ENCODE peak calls at places on chromosomes 3 and 15, in six cellular contexts. I is BE2C, M is cardiac fibroblast, S is A549, J is choroid plexus epithelial cell, K is dorsolateral prefrontal cortex. Y is an unnamed sample.

GRCh38 chr15:82020588-82020987 is 25.2 kb downstream of the MEX3B start:
- DNase-seq in M (no peak), I (no peak), K (no peak), S (no peak), J (no peak), Y (no peak)

GRCh38 chr3:48125026-48125704 is 63.1 kb downstream of the CDC25A start:
- DNase-seq in S (no peak), K (no peak), I (no peak), M (peak), J (peak), Y (no peak)

GRCh38 chr3:64621275-64621674 is 66.5 kb downstream of the ADAMTS9 start:
- DNase-seq in J (no peak), I (no peak), M (no peak), S (no peak), K (no peak), Y (no peak)

GRCh38 chr3:103295974-103296570 is 861.3 kb downstream of the ZPLD1 start:
- DNase-seq in J (peak), I (peak), M (peak), K (no peak), S (no peak), Y (no peak)

GRCh38 chr3:101500208-101500607 is 12.8 kb downstream of the SENP7 start:
- DNase-seq in M (no peak), J (no peak), K (no peak), S (no peak), I (no peak), Y (no peak)

GRCh38 chr15:33789141-33789540 is 179.2 kb upstream of the CHRM5 start:
- DNase-seq in S (no peak), K (no peak), I (no peak), M (peak), J (peak), Y (no peak)

GRCh38 chr3:13507791-13508339 is 27.8 kb downstream of the HDAC11 start:
- DNase-seq in S (no peak), M (peak), I (peak), K (no peak), J (no peak), Y (peak)

GRCh38 chr3:149371001-149371722 is 6.3 kb downstream of the TM4SF1 start:
- DNase-seq in I (no peak), S (no peak), J (peak), K (no peak), M (peak), Y (no peak)

GRCh38 chr15:67788986-67789385 is 36.3 kb upstream of the SKOR1 start:
- DNase-seq in S (no peak), J (no peak), M (no peak), I (no peak), K (no peak), Y (no peak)

GRCh38 chr3:24678021-24678420 is 183.4 kb upstream of the THRB start:
- DNase-seq in J (no peak), S (no peak), M (no peak), K (no peak), I (no peak), Y (no peak)

GRCh38 chr3:24678441-24678865 is 183.8 kb upstream of the THRB start:
- DNase-seq in S (no peak), M (peak), J (peak), K (no peak), I (no peak), Y (no peak)

GRCh38 chr3:24682141-24682547 is 187.5 kb upstream of the THRB start:
- DNase-seq in M (peak), J (peak), K (no peak), I (no peak), S (no peak), Y (no peak)

GRCh38 chr3:24679429-24679828 is 184.8 kb upstream of the THRB start:
- DNase-seq in J (no peak), K (no peak), S (no peak), I (no peak), M (no peak), Y (no peak)

GRCh38 chr3:24680214-24680967 is 185.7 kb upstream of the THRB start:
- DNase-seq in S (peak), M (peak), I (peak), J (peak), K (no peak), Y (peak)
- TF ChIP-seq CTCF in S (peak), M (peak), I (peak), J (peak), K (peak), Y (peak)

GRCh38 chr3:58559586-58559985 is 17.6 kb downstream of the FAM107A start:
- DNase-seq in M (no peak), S (no peak), K (no peak), I (no peak), J (no peak), Y (no peak)

GRCh38 chr3:58563386-58564035 is 13.7 kb downstream of the FAM107A start:
- DNase-seq in I (no peak), M (no peak), S (no peak), K (no peak), J (no peak), Y (no peak)

GRCh38 chr3:58564054-58564453 is 13.1 kb downstream of the FAM107A start:
- DNase-seq in K (no peak), M (no peak), I (no peak), J (no peak), S (no peak), Y (no peak)

GRCh38 chr3:58562498-58562897 is 14.7 kb downstream of the FAM107A start:
- DNase-seq in K (no peak), S (no peak), I (no peak), M (no peak), J (no peak), Y (no peak)

GRCh38 chr3:58560771-58561311 is 16.4 kb downstream of the FAM107A start:
- DNase-seq in K (no peak), S (peak), M (peak), J (peak), I (no peak), Y (no peak)
- TF ChIP-seq CTCF in K (no peak), S (peak), M (peak), J (peak), I (no peak), Y (peak)

DNA sequence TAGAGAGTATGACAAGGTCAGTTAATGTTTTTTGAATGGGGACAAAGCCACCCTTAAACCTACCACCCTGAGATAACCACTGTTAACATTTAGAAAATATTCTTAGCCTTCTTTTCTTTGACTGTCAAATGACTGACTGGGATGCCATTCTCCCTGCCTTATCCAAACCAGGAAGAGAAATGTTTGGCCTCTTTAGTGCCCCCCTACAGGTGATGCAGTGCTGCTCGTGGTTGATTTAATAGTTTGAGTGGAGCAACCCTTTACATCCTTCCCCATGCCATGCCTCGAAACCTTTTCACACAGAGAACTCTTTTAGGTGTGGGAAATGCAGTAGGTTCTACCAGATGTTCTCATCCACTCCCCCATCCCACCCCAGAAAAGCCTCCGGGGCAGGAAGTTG is 38.7 kb upstream of the UMPS start:
- DNase-seq in S (no peak), M (no peak), J (no peak), K (no peak), I (peak), Y (no peak)
- TF ChIP-seq CTCF in S (no peak), M (no peak), J (no peak), K (no peak), I (no peak), Y (no peak)

GRCh38 chr3:193129607-193130006 is 111.4 kb upstream of the PLAAT1 start:
- DNase-seq in J (no peak), M (no peak), K (no peak), I (no peak), S (no peak), Y (no peak)
- TF ChIP-seq CTCF in J (no peak), M (no peak), K (no peak), I (no peak), S (peak), Y (no peak)

GRCh38 chr3:86073799-86074198 is 917.1 kb downstream of the VGLL3 start:
- DNase-seq in J (no peak), S (no peak), M (no peak), I (no peak), K (no peak), Y (no peak)
- TF ChIP-seq CTCF in J (no peak), S (no peak), M (no peak), I (no peak), K (no peak), Y (no peak)

DNA sequence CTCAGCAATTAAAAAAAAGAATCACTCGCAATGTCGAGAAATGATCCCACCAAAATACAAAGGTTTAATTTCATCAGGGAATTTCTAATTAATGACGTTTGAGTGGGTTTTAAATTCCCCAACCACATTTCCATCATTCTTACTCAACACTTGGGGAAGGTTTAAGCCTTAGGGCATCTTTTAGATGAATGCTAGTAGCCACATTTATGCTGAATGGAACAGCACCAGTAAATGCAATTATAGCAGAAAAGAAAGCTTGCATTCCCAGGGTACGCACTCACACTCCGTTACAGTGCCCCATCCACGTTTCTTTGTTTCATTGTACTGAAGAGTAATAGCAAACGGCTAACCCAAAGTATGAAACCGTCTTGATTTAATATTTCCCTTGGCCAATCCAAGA is 132.9 kb downstream of the NR2F2 start:
- DNase-seq in K (no peak), M (no peak), J (no peak), I (no peak), S (no peak), Y (no peak)
- TF ChIP-seq CTCF in K (no peak), M (no peak), J (no peak), I (no peak), S (no peak), Y (no peak)

GRCh38 chr3:194671900-194672808 is at the start of gene LSG1:
- DNase-seq in M (peak), I (peak), S (peak), K (peak), J (peak), Y (peak)

GRCh38 chr3:194675081-194675640 is 3.2 kb upstream of the LSG1 start:
- DNase-seq in M (no peak), K (no peak), I (no peak), J (no peak), S (no peak), Y (no peak)

GRCh38 chr3:194675680-194676079 is 3.7 kb upstream of the LSG1 start:
- DNase-seq in J (no peak), K (no peak), I (no peak), M (no peak), S (no peak), Y (no peak)

GRCh38 chr3:194672876-194673275 is 885 bp upstream of the LSG1 start:
- DNase-seq in M (peak), J (no peak), K (no peak), I (no peak), S (no peak), Y (no peak)

DNA sequence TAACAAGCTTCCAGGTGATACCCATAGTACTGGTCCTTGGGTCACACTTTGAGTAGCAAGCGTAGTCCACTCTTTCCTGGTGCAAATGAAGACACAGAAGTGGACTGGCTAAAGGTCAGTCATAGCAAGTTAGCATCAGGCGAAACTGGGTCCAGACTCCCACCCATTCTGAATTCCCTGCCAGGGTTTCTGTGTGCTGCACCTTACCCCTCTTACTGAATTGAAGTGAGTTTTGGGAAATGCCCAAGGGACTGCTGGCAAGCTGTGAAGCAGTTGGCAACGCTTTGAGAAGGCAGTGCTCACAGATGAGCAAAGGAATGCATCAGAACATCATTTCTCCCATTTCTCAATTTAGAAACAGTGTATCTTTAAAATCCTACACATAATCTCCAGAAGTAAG is 1.8 kb upstream of the LSG1 start:
- DNase-seq in I (no peak), J (no peak), M (peak), K (no peak), S (no peak), Y (no peak)
- TF ChIP-seq CTCF in I (no peak), J (no peak), M (no peak), K (no peak), S (no peak), Y (no peak)

DNA sequence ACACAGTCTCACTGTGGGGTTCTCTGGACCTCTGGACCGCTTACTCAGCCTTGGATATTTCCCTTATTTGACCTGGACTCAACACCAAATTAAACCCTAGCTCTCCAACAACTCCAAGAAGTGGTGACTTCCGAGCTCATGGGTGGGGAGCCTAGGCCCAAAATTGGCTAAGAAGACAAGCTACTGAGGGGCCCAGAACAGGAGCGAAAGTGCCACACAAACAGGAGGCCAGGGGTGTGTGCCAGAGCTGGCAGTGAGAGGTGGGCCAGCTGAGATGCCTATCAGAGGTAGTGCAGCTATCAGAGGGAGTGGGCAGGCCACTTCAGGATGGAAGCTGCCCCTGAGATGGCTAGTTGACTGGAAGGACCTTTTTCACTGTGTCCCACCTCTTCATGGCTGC is 151.1 kb upstream of the PRR20G start:
- DNase-seq in M (no peak), S (no peak), K (no peak), J (no peak), I (no peak), Y (no peak)
- TF ChIP-seq CTCF in M (no peak), S (no peak), K (no peak), J (no peak), I (no peak), Y (no peak)

DNA sequence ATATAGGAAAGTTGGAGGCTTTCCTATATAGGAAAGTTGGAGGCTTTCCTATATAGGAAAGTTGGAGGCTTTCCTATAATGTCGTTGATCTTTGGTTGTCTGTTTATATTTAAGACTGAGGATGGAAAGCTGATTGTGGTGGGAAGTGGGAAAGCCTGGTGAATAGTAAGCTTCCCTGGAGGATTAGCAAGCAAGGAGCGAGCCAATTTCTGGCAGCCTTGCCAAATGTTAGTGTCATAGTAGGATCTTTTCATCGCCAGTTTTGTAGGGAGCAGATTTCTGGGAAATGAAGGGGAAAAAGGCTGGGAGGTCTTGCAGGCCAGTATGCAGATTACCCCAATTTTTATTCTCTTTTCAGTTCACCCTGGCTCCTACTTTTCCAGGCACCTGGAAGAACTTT is 39.9 kb upstream of the CCNL1 start:
- DNase-seq in K (no peak), M (peak), I (no peak), J (no peak), S (no peak), Y (no peak)
- TF ChIP-seq CTCF in K (no peak), M (no peak), I (no peak), J (no peak), S (no peak), Y (no peak)